ENCODE peak calls at places on chromosomes 6 and 20, in five cellular contexts. I, V, P, L and C are unnamed samples.

GRCh38 chr20:33899106-33899505 is 88.0 kb downstream of the CHMP4B start:
- DNase-seq in I (no peak), V (no peak), P (no peak), L (no peak), C (no peak)

GRCh38 chr6:142489722-142490610 is 188.2 kb downstream of the ADGRG6 start:
- DNase-seq in I (no peak), V (no peak), P (no peak), L (peak), C (no peak)

GRCh38 chr6:2498224-2498623 is 252.5 kb downstream of the MYLK4 start:
- DNase-seq in I (no peak), V (no peak), P (no peak), L (peak), C (peak)

GRCh38 chr20:44133424-44133823 is 53.6 kb downstream of the JPH2 start:
- DNase-seq in I (no peak), V (no peak), P (no peak), L (no peak), C (no peak)

GRCh38 chr6:148405893-148406292 is 63.3 kb downstream of the SASH1 start:
- DNase-seq in I (no peak), V (no peak), P (no peak), L (no peak), C (no peak)

GRCh38 chr6:139250296-139251274 is 41.2 kb downstream of the TXLNB start:
- DNase-seq in I (peak), V (peak), P (peak), L (peak), C (no peak)

GRCh38 chr20:47031028-47031427 is 136.4 kb downstream of the EYA2 start:
- DNase-seq in I (no peak), V (no peak), P (no peak), L (no peak), C (no peak)

GRCh38 chr6:157715766-157716171 is 107.3 kb upstream of the SNX9 start:
- DNase-seq in I (no peak), V (peak), P (no peak), L (peak), C (no peak)

GRCh38 chr6:85015396-85015990 is 251.1 kb upstream of the TBX18 start:
- DNase-seq in I (no peak), V (peak), P (no peak), L (peak), C (peak)

GRCh38 chr20:61185841-61186601 is 66.0 kb upstream of the CDH4 start:
- DNase-seq in I (no peak), V (peak), P (no peak), L (peak), C (peak)

GRCh38 chr20:43774754-43775153 is 48.0 kb upstream of the GTSF1L start:
- DNase-seq in I (no peak), V (no peak), P (no peak), L (no peak), C (no peak)

GRCh38 chr6:82045965-82046756 is 201.4 kb downstream of the IBTK start:
- DNase-seq in I (no peak), V (peak), P (no peak), L (peak), C (peak)

GRCh38 chr20:11867286-11867921 is 50.3 kb upstream of the BTBD3 start:
- DNase-seq in I (no peak), V (no peak), P (no peak), L (no peak), C (no peak)

GRCh38 chr6:136873733-136874132 is 48.4 kb upstream of the SLC35D3 start:
- DNase-seq in I (no peak), V (peak), P (no peak), L (peak), C (no peak)